ENCODE peak calls at places on chromosomes 2 and 18, in ten cellular contexts. One of them, this sample, is unnamed.
A peak's percentile ranks its signal among the peaks of the same experiment; 100 is the strongest.

GRCh38 chr2:10635430-10635829 is 54.3 kb downstream of the NOL10 start:
- DNase-seq in IMR-90: no peak
- DNase-seq in neural crest cell: no peak
- DNase-seq in GM13976: no peak
- DNase-seq in endothelial cell of umbilical vein: no peak
- DNase-seq in fibroblast of pulmonary artery: no peak
- DNase-seq in mucosa of descending colon: no peak
- DNase-seq in BE2C: no peak
- DNase-seq in sigmoid colon: no peak
- DNase-seq in cardiac muscle cell: no peak
- DNase-seq in this sample: no peak

GRCh38 chr18:3044931-3045698 is 32.2 kb upstream of the LPIN2 start:
- DNase-seq in fibroblast of pulmonary artery: no peak
- DNase-seq in GM13976: no peak
- DNase-seq in cardiac muscle cell: no peak
- DNase-seq in sigmoid colon: no peak
- DNase-seq in endothelial cell of umbilical vein: peak; percentile 54
- DNase-seq in mucosa of descending colon: peak; percentile 93
- DNase-seq in BE2C: peak; percentile 4
- DNase-seq in neural crest cell: no peak
- DNase-seq in IMR-90: no peak
- DNase-seq in this sample: peak; percentile 36

GRCh38 chr2:154637426-154637825 is 61.1 kb upstream of the KCNJ3 start:
- DNase-seq in endothelial cell of umbilical vein: no peak
- DNase-seq in cardiac muscle cell: no peak
- DNase-seq in mucosa of descending colon: no peak
- DNase-seq in fibroblast of pulmonary artery: no peak
- DNase-seq in neural crest cell: no peak
- DNase-seq in BE2C: no peak
- DNase-seq in IMR-90: no peak
- DNase-seq in GM13976: no peak
- DNase-seq in sigmoid colon: no peak
- DNase-seq in this sample: no peak

GRCh38 chr18:79917351-79918088 is 33.9 kb downstream of the SLC66A2 start:
- DNase-seq in endothelial cell of umbilical vein: no peak
- DNase-seq in mucosa of descending colon: peak; percentile 0
- DNase-seq in BE2C: no peak
- DNase-seq in cardiac muscle cell: no peak
- DNase-seq in sigmoid colon: peak; percentile 53
- DNase-seq in fibroblast of pulmonary artery: no peak
- DNase-seq in IMR-90: no peak
- DNase-seq in GM13976: no peak
- DNase-seq in neural crest cell: no peak
- DNase-seq in this sample: no peak

GRCh38 chr2:236935131-236935530 is 150.6 kb upstream of the COPS8 start:
- DNase-seq in GM13976: no peak
- DNase-seq in endothelial cell of umbilical vein: no peak
- DNase-seq in fibroblast of pulmonary artery: no peak
- DNase-seq in mucosa of descending colon: no peak
- DNase-seq in neural crest cell: no peak
- DNase-seq in sigmoid colon: no peak
- DNase-seq in cardiac muscle cell: no peak
- DNase-seq in IMR-90: no peak
- DNase-seq in BE2C: no peak
- DNase-seq in this sample: no peak

GRCh38 chr2:148667114-148667513 is 22.6 kb downstream of the EPC2 start:
- DNase-seq in cardiac muscle cell: no peak
- DNase-seq in IMR-90: no peak
- DNase-seq in endothelial cell of umbilical vein: peak; percentile 43
- DNase-seq in fibroblast of pulmonary artery: no peak
- DNase-seq in BE2C: no peak
- DNase-seq in mucosa of descending colon: no peak
- DNase-seq in GM13976: no peak
- DNase-seq in sigmoid colon: no peak
- DNase-seq in neural crest cell: no peak
- DNase-seq in this sample: no peak

GRCh38 chr18:76459312-76459686 is 35.7 kb downstream of the ZNF516 start:
- DNase-seq in cardiac muscle cell: no peak
- DNase-seq in IMR-90: no peak
- DNase-seq in mucosa of descending colon: no peak
- DNase-seq in GM13976: no peak
- DNase-seq in fibroblast of pulmonary artery: no peak
- DNase-seq in neural crest cell: no peak
- DNase-seq in sigmoid colon: peak; percentile 64
- DNase-seq in BE2C: no peak
- DNase-seq in endothelial cell of umbilical vein: no peak
- DNase-seq in this sample: no peak

GRCh38 chr18:59912007-59912550 is 12.3 kb downstream of the PMAIP1 start:
- DNase-seq in cardiac muscle cell: no peak
- DNase-seq in mucosa of descending colon: no peak
- DNase-seq in fibroblast of pulmonary artery: peak; percentile 64
- DNase-seq in endothelial cell of umbilical vein: no peak
- DNase-seq in BE2C: no peak
- DNase-seq in neural crest cell: no peak
- DNase-seq in IMR-90: no peak
- DNase-seq in GM13976: no peak
- DNase-seq in sigmoid colon: no peak
- DNase-seq in this sample: no peak

GRCh38 chr2:182360012-182360662 is 66.7 kb downstream of the PDE1A start:
- DNase-seq in fibroblast of pulmonary artery: peak; percentile 89
- DNase-seq in GM13976: no peak
- DNase-seq in BE2C: no peak
- DNase-seq in cardiac muscle cell: no peak
- DNase-seq in mucosa of descending colon: peak; percentile 57
- DNase-seq in IMR-90: peak; percentile 79
- DNase-seq in endothelial cell of umbilical vein: no peak
- DNase-seq in sigmoid colon: peak; percentile 82
- DNase-seq in neural crest cell: no peak
- DNase-seq in this sample: no peak

GRCh38 chr2:129253461-129253812 is 726.0 kb upstream of the RAB6C start:
- DNase-seq in endothelial cell of umbilical vein: no peak
- DNase-seq in GM13976: no peak
- DNase-seq in fibroblast of pulmonary artery: peak; percentile 7
- DNase-seq in IMR-90: no peak
- DNase-seq in cardiac muscle cell: peak; percentile 17
- DNase-seq in neural crest cell: peak; percentile 19
- DNase-seq in BE2C: no peak
- DNase-seq in mucosa of descending colon: peak; percentile 7
- DNase-seq in sigmoid colon: no peak
- DNase-seq in this sample: no peak

GRCh38 chr2:109419171-109419756 is 194.5 kb downstream of the SEPTIN10 start:
- DNase-seq in GM13976: no peak
- DNase-seq in neural crest cell: no peak
- DNase-seq in fibroblast of pulmonary artery: no peak
- DNase-seq in BE2C: no peak
- DNase-seq in cardiac muscle cell: no peak
- DNase-seq in endothelial cell of umbilical vein: no peak
- DNase-seq in sigmoid colon: no peak
- DNase-seq in IMR-90: no peak
- DNase-seq in mucosa of descending colon: no peak
- DNase-seq in this sample: no peak

GRCh38 chr2:109421101-109421500 is 192.7 kb downstream of the SEPTIN10 start:
- DNase-seq in fibroblast of pulmonary artery: no peak
- DNase-seq in cardiac muscle cell: no peak
- DNase-seq in mucosa of descending colon: no peak
- DNase-seq in sigmoid colon: peak; percentile 27
- DNase-seq in IMR-90: no peak
- DNase-seq in GM13976: no peak
- DNase-seq in BE2C: no peak
- DNase-seq in neural crest cell: no peak
- DNase-seq in endothelial cell of umbilical vein: no peak
- DNase-seq in this sample: no peak

GRCh38 chr2:109418716-109419115 is 195.1 kb downstream of the SEPTIN10 start:
- DNase-seq in GM13976: no peak
- DNase-seq in neural crest cell: no peak
- DNase-seq in cardiac muscle cell: no peak
- DNase-seq in IMR-90: no peak
- DNase-seq in endothelial cell of umbilical vein: no peak
- DNase-seq in sigmoid colon: no peak
- DNase-seq in BE2C: no peak
- DNase-seq in mucosa of descending colon: no peak
- DNase-seq in fibroblast of pulmonary artery: no peak
- DNase-seq in this sample: no peak

GRCh38 chr2:109421606-109422005 is 192.2 kb downstream of the SEPTIN10 start:
- DNase-seq in cardiac muscle cell: no peak
- DNase-seq in mucosa of descending colon: no peak
- DNase-seq in sigmoid colon: peak; percentile 7
- DNase-seq in endothelial cell of umbilical vein: no peak
- DNase-seq in GM13976: no peak
- DNase-seq in BE2C: no peak
- DNase-seq in neural crest cell: no peak
- DNase-seq in IMR-90: no peak
- DNase-seq in fibroblast of pulmonary artery: no peak
- DNase-seq in this sample: no peak

DNA sequence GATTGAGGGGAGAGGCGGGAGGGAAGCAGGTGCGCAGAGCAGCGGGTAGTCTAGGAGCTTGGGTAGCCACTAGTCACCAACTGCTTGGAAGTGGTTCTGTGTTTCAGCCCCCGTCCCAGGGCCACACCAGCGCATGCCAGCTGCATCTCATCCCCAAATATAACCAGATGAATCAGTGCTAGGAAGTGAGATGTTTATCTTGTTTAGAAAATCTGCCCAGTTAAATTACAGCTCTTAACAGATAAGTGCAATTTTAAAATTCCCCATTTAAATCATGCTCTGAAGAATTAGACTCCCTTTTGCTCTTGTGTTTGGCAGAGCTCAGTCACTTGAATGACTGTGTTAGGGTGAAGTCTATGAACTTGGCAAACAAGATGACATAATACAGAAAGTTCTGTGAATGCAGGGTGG is 193.8 kb downstream of the SEPTIN10 start:
- DNase-seq in mucosa of descending colon: no peak
- DNase-seq in fibroblast of pulmonary artery: peak; percentile 10
- DNase-seq in IMR-90: peak; percentile 83
- DNase-seq in endothelial cell of umbilical vein: peak; percentile 43
- DNase-seq in sigmoid colon: no peak
- DNase-seq in neural crest cell: no peak
- DNase-seq in cardiac muscle cell: no peak
- DNase-seq in BE2C: no peak
- DNase-seq in GM13976: no peak
- DNase-seq in this sample: no peak
- TF ChIP-seq CTCF in mucosa of descending colon: no peak
- TF ChIP-seq CTCF in fibroblast of pulmonary artery: no peak
- TF ChIP-seq CTCF in IMR-90: no peak
- TF ChIP-seq CTCF in endothelial cell of umbilical vein: no peak
- TF ChIP-seq CTCF in sigmoid colon: no peak
- TF ChIP-seq CTCF in neural crest cell: no peak
- TF ChIP-seq CTCF in cardiac muscle cell: no peak
- TF ChIP-seq CTCF in BE2C: no peak
- TF ChIP-seq CTCF in GM13976: no peak
- TF ChIP-seq CTCF in this sample: no peak

DNA sequence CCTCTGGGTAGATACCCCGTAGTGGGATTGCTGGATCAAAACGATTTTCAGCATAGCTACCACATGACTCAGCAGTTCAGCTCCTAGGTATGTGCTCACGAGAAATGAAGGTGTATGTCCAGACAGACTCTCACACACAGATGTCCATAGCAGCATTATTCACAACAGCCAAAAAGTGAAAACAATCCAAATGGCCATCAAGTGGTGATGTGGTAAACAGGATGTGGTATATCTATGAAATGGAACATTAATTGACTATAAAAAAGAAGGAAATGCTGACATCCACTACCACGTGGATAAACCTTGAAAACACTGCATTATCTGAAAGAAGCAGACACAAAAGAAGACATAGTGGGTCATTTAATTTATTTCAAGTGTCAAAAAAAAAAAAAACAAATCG is 241.9 kb downstream of the EIPR1 start:
- DNase-seq in cardiac muscle cell: no peak
- DNase-seq in mucosa of descending colon: no peak
- DNase-seq in neural crest cell: no peak
- DNase-seq in fibroblast of pulmonary artery: no peak
- DNase-seq in GM13976: no peak
- DNase-seq in BE2C: no peak
- DNase-seq in sigmoid colon: no peak
- DNase-seq in endothelial cell of umbilical vein: no peak
- DNase-seq in IMR-90: no peak
- DNase-seq in this sample: no peak
- TF ChIP-seq CTCF in cardiac muscle cell: no peak
- TF ChIP-seq CTCF in mucosa of descending colon: no peak
- TF ChIP-seq CTCF in neural crest cell: no peak
- TF ChIP-seq CTCF in fibroblast of pulmonary artery: no peak
- TF ChIP-seq CTCF in GM13976: no peak
- TF ChIP-seq CTCF in BE2C: no peak
- TF ChIP-seq CTCF in sigmoid colon: no peak
- TF ChIP-seq CTCF in endothelial cell of umbilical vein: no peak
- TF ChIP-seq CTCF in IMR-90: no peak
- TF ChIP-seq CTCF in this sample: no peak

GRCh38 chr2:36420569-36421164 is 65.1 kb downstream of the CRIM1 start:
- DNase-seq in neural crest cell: no peak
- DNase-seq in sigmoid colon: no peak
- DNase-seq in cardiac muscle cell: no peak
- DNase-seq in GM13976: no peak
- DNase-seq in mucosa of descending colon: no peak
- DNase-seq in fibroblast of pulmonary artery: no peak
- DNase-seq in endothelial cell of umbilical vein: no peak
- DNase-seq in IMR-90: no peak
- DNase-seq in BE2C: no peak
- DNase-seq in this sample: no peak
- TF ChIP-seq CTCF in neural crest cell: no peak
- TF ChIP-seq CTCF in sigmoid colon: no peak
- TF ChIP-seq CTCF in cardiac muscle cell: no peak
- TF ChIP-seq CTCF in GM13976: no peak
- TF ChIP-seq CTCF in mucosa of descending colon: no peak
- TF ChIP-seq CTCF in fibroblast of pulmonary artery: no peak
- TF ChIP-seq CTCF in endothelial cell of umbilical vein: no peak
- TF ChIP-seq CTCF in IMR-90: no peak
- TF ChIP-seq CTCF in BE2C: no peak
- TF ChIP-seq CTCF in this sample: no peak

GRCh38 chr2:235793163-235793752 is 299.4 kb downstream of the AGAP1 start:
- DNase-seq in sigmoid colon: peak; percentile 58
- DNase-seq in endothelial cell of umbilical vein: peak; percentile 24
- DNase-seq in mucosa of descending colon: no peak
- DNase-seq in GM13976: no peak
- DNase-seq in BE2C: no peak
- DNase-seq in fibroblast of pulmonary artery: peak; percentile 13
- DNase-seq in neural crest cell: peak; percentile 18
- DNase-seq in IMR-90: peak; percentile 24
- DNase-seq in cardiac muscle cell: peak; percentile 86
- DNase-seq in this sample: peak; percentile 29
- TF ChIP-seq CTCF in sigmoid colon: peak; percentile 21
- TF ChIP-seq CTCF in endothelial cell of umbilical vein: peak; percentile 57
- TF ChIP-seq CTCF in mucosa of descending colon: no peak
- TF ChIP-seq CTCF in GM13976: peak; percentile 31
- TF ChIP-seq CTCF in BE2C: peak; percentile 60
- TF ChIP-seq CTCF in fibroblast of pulmonary artery: peak; percentile 40
- TF ChIP-seq CTCF in neural crest cell: peak; percentile 53
- TF ChIP-seq CTCF in IMR-90: peak; percentile 22
- TF ChIP-seq CTCF in cardiac muscle cell: peak; percentile 39
- TF ChIP-seq CTCF in this sample: peak; percentile 59

DNA sequence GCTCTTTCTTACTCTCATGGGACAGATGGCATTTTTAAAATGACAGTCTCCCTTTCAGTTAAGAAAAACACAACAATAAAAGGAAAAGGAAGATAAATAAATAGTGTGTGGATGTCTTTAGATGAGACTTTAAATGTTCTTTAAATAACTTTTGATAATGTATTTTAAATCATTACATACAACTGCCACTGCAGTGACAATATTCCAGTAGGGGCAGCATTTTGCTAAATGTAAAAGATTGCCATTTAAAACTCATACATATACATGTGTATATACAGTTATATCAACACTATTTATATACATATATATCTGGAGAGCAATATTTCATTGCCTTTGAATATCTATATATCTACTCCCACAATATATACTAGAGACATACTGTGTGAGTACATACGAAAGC is 90.7 kb downstream of the INO80D start:
- DNase-seq in endothelial cell of umbilical vein: no peak
- DNase-seq in fibroblast of pulmonary artery: no peak
- DNase-seq in BE2C: no peak
- DNase-seq in neural crest cell: no peak
- DNase-seq in GM13976: no peak
- DNase-seq in IMR-90: no peak
- DNase-seq in sigmoid colon: no peak
- DNase-seq in mucosa of descending colon: no peak
- DNase-seq in cardiac muscle cell: no peak
- DNase-seq in this sample: no peak
- TF ChIP-seq CTCF in endothelial cell of umbilical vein: no peak
- TF ChIP-seq CTCF in fibroblast of pulmonary artery: peak; percentile 21
- TF ChIP-seq CTCF in BE2C: peak; percentile 33
- TF ChIP-seq CTCF in neural crest cell: peak; percentile 40
- TF ChIP-seq CTCF in GM13976: no peak
- TF ChIP-seq CTCF in IMR-90: no peak
- TF ChIP-seq CTCF in sigmoid colon: no peak
- TF ChIP-seq CTCF in mucosa of descending colon: no peak
- TF ChIP-seq CTCF in cardiac muscle cell: no peak
- TF ChIP-seq CTCF in this sample: no peak

This sample was measured in left ventricle myocardium inferior.